ENCODE peak calls at places on chromosome 11, in four cellular contexts. G is K562, B is HL-60, Q is GM12878. S is an unnamed sample.

GRCh38 chr11:118694185-118694584 is 14.7 kb upstream of the TREH start:
- DNase-seq in B (no peak), G (no peak), Q (no peak), S (no peak)

GRCh38 chr11:95505927-95506426 is 275.0 kb upstream of the SESN3 start:
- DNase-seq in G (no peak), Q (no peak), B (no peak), S (no peak)

GRCh38 chr11:69950120-69950519 is 128.0 kb upstream of the ANO1 start:
- DNase-seq in B (no peak), Q (no peak), G (peak; percentile 86), S (peak; percentile 45)

GRCh38 chr11:121132211-121132976 is 31.4 kb downstream of the TECTA start:
- DNase-seq in Q (no peak), G (peak; percentile 13), B (no peak), S (no peak)

GRCh38 chr11:128375941-128376340 is 211.4 kb downstream of the ETS1 start:
- DNase-seq in Q (no peak), G (no peak), B (no peak), S (no peak)

GRCh38 chr11:75462117-75462653 is 29.2 kb upstream of the KLHL35 start:
- DNase-seq in G (no peak), B (no peak), Q (no peak), S (no peak)

GRCh38 chr11:24478718-24479117 is 18.1 kb upstream of the LUZP2 start:
- DNase-seq in B (no peak), Q (no peak), G (no peak), S (no peak)

GRCh38 chr11:61454520-61454919 is 24.6 kb downstream of the SDHAF2 start:
- DNase-seq in Q (no peak), B (no peak), G (peak; percentile 8), S (no peak)

GRCh38 chr11:94849836-94850235 is 81.7 kb downstream of the AMOTL1 start:
- DNase-seq in G (no peak), Q (no peak), B (no peak), S (no peak)

GRCh38 chr11:32817181-32817842 is 12.4 kb upstream of the PRRG4 start:
- DNase-seq in Q (no peak), G (no peak), B (no peak), S (no peak)

GRCh38 chr11:46918087-46918751 is at the start of gene LRP4:
- DNase-seq in B (no peak), G (peak; percentile 92), Q (no peak), S (peak; percentile 59)

GRCh38 chr11:94786264-94787126 is 18.3 kb downstream of the AMOTL1 start:
- DNase-seq in Q (no peak), G (peak; percentile 33), B (no peak), S (peak; percentile 28)

GRCh38 chr11:133840479-133840941 is 4.8 kb downstream of the SPATA19 start:
- DNase-seq in G (no peak), B (no peak), Q (no peak), S (no peak)

GRCh38 chr11:17752144-17752543 is 17.6 kb downstream of the KCNC1 start:
- DNase-seq in Q (no peak), G (no peak), B (no peak), S (no peak)

GRCh38 chr11:27443746-27444465 is 28.7 kb downstream of the LGR4 start:
- DNase-seq in B (no peak), G (no peak), Q (no peak), S (no peak)

GRCh38 chr11:33936745-33937612 is 45.1 kb upstream of the LMO2 start:
- DNase-seq in B (no peak), Q (no peak), G (peak; percentile 67), S (no peak)

GRCh38 chr11:135033545-135033944 is 621.5 kb upstream of the B3GAT1 start:
- DNase-seq in G (no peak), Q (no peak), B (no peak), S (no peak)

GRCh38 chr11:109668973-109669634 is 247.1 kb downstream of the C11orf87 start:
- DNase-seq in G (no peak), B (no peak), Q (no peak), S (no peak)

GRCh38 chr11:60897496-60897895 is 8.9 kb downstream of the PRPF19 start:
- DNase-seq in G (no peak), B (no peak), Q (no peak), S (no peak)

GRCh38 chr11:8006349-8006977 is 19.3 kb downstream of the EIF3F start:
- DNase-seq in B (no peak), G (peak; percentile 68), Q (peak; percentile 7), S (peak; percentile 31)

GRCh38 chr11:86952221-86952875 is 2.8 kb downstream of the FZD4 start:
- DNase-seq in B (no peak), Q (no peak), G (no peak), S (no peak)

GRCh38 chr11:86954288-86955110 is 696 bp downstream of the FZD4 start:
- DNase-seq in Q (no peak), B (no peak), G (peak; percentile 21), S (peak; percentile 25)

GRCh38 chr11:86952933-86953637 is 2.1 kb downstream of the FZD4 start:
- DNase-seq in B (no peak), G (no peak), Q (no peak), S (no peak)

GRCh38 chr11:86955674-86956522 is 703 bp upstream of the FZD4 start:
- DNase-seq in B (no peak), G (peak; percentile 89), Q (peak; percentile 5), S (peak; percentile 53)

DNA sequence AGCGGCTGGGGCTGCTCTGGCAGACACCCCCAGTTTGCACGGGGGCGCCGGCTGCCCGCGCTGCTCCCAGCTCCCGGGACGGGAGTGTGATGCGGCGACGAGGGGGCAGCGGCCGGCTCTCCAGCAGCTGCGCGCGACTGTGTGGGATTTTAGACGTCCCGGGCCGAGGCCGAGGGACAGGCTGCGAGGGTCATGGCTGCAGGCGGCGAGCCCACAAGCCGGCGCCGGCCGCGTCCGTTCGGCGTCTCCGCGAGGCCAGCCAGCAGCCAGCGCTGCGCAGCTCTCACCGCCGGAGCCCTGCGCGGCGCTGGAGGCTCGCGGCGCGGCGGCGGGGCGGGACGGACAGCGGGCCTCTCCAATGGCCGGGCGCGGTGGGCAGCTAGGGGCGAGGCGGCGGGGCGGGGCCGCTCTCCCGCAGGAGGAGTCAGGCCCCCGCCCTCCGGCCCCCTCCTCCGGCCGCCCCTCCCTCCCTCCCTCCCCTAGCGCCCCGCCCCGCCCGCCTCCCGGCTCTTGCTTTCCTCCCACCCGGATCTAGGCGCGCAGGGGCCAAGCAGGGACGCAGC is at the start of gene FZD4:
- DNase-seq in G (peak; percentile 98), Q (no peak), B (no peak), S (peak; percentile 77)
- TF ChIP-seq SPI1 in G (no peak), Q (no peak), B (no peak), S (no peak)

DNA sequence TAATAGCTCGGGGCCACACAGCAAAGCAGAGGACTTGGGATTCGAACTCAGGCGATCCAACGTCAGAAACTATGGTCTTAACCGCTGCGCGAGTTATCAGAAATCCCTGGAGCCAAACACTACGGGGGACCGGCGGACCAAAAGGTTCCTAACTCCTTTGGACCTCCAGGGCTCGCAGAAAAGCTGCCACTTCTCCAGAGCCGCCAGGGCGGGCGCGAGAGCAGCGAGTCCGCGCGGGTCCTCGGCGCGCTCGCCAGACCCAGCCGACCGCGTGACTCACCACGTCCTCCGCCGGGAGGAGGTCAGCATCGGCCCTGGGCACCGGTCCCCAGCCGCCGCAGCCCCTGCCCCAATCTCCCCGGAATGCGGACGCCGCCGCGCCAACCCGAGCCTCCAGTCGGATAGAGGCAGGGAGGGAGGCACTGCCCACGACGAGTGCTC is 6.0 kb upstream of the ALX4 start:
- DNase-seq in B (no peak), G (no peak), Q (no peak), S (no peak)
- TF ChIP-seq SPI1 in B (no peak), G (no peak), Q (no peak), S (no peak)

GRCh38 chr11:100687032-100687629 is at the start of gene ARHGAP42:
- DNase-seq in Q (no peak), B (peak; percentile 8), G (peak; percentile 44), S (peak; percentile 57)
- TF ChIP-seq SPI1 in Q (no peak), B (no peak), G (no peak), S (no peak)

GRCh38 chr11:64751580-64751979 is 7.6 kb upstream of the RASGRP2 start:
- DNase-seq in B (no peak), Q (no peak), G (no peak), S (no peak)

GRCh38 chr11:64753380-64754123 is 6.2 kb downstream of the PYGM start:
- DNase-seq in G (peak; percentile 68), Q (no peak), B (no peak), S (no peak)

GRCh38 chr11:64753019-64753379 is 6.8 kb downstream of the PYGM start:
- DNase-seq in G (no peak), B (no peak), Q (no peak), S (no peak)

GRCh38 chr11:64751136-64751535 is 7.2 kb upstream of the RASGRP2 start:
- DNase-seq in B (no peak), Q (no peak), G (no peak), S (no peak)

GRCh38 chr11:64752106-64752970 is 7.4 kb downstream of the PYGM start:
- DNase-seq in B (no peak), G (no peak), Q (no peak), S (no peak)
- TF ChIP-seq SPI1 in B (no peak), G (no peak), Q (no peak), S (no peak)

GRCh38 chr11:12640355-12640754 is 33.9 kb upstream of the TEAD1 start:
- DNase-seq in B (no peak), G (no peak), Q (no peak), S (no peak)
- TF ChIP-seq SPI1 in B (no peak), G (peak; percentile 16), Q (no peak), S (peak; percentile 17)

GRCh38 chr11:107562647-107563208 is 2.8 kb downstream of the ALKBH8 start:
- DNase-seq in G (no peak), Q (no peak), B (no peak), S (no peak)

GRCh38 chr11:107566569-107566968 is 1.0 kb upstream of the ALKBH8 start:
- DNase-seq in B (no peak), G (no peak), Q (no peak), S (no peak)

GRCh38 chr11:107565219-107565937 is at the start of gene ALKBH8:
- DNase-seq in Q (peak; percentile 50), G (peak; percentile 72), B (peak; percentile 61), S (peak; percentile 26)

GRCh38 chr11:107563702-107564101 is 1.8 kb downstream of the ALKBH8 start:
- DNase-seq in G (peak; percentile 29), B (peak; percentile 46), Q (no peak), S (no peak)

GRCh38 chr11:107564877-107565218 is 687 bp downstream of the ALKBH8 start:
- DNase-seq in B (no peak), Q (no peak), G (no peak), S (no peak)
- TF ChIP-seq SPI1 in B (no peak), Q (no peak), G (no peak), S (no peak)